ENCODE peak calls at places on chromosomes 16 and 17, in five cellular contexts. One of them, this sample, is unnamed.

GRCh38 chr17:1179635-1180433 is at the start of gene ABR:
- DNase-seq in keratinocyte: no peak
- DNase-seq in T-helper 1 cell: peak; percentile 56
- DNase-seq in stimulated activated CD4-positive, alpha-beta T cell treated with anti-CD3 and anti-CD28 coated beads, Interleukin-1b, Interleukin-23, amount 100 ng/mL, for 1 hour: peak; percentile 36
- DNase-seq in GDM1: no peak
- DNase-seq in this sample: no peak

GRCh38 chr16:21599994-21600773 is 807 bp downstream of the METTL9 start:
- DNase-seq in keratinocyte: no peak
- DNase-seq in T-helper 1 cell: peak; percentile 3
- DNase-seq in stimulated activated CD4-positive, alpha-beta T cell treated with anti-CD3 and anti-CD28 coated beads, Interleukin-1b, Interleukin-23, amount 100 ng/mL, for 1 hour: no peak
- DNase-seq in GDM1: no peak
- DNase-seq in this sample: peak; percentile 49

GRCh38 chr16:71929048-71929447 is 33.7 kb downstream of the IST1 start:
- DNase-seq in keratinocyte: no peak
- DNase-seq in T-helper 1 cell: no peak
- DNase-seq in stimulated activated CD4-positive, alpha-beta T cell treated with anti-CD3 and anti-CD28 coated beads, Interleukin-1b, Interleukin-23, amount 100 ng/mL, for 1 hour: no peak
- DNase-seq in GDM1: no peak
- DNase-seq in this sample: no peak

GRCh38 chr16:8996891-8997290 is 33.2 kb upstream of the USP7 start:
- DNase-seq in keratinocyte: no peak
- DNase-seq in T-helper 1 cell: no peak
- DNase-seq in stimulated activated CD4-positive, alpha-beta T cell treated with anti-CD3 and anti-CD28 coated beads, Interleukin-1b, Interleukin-23, amount 100 ng/mL, for 1 hour: no peak
- DNase-seq in GDM1: no peak
- DNase-seq in this sample: no peak

GRCh38 chr17:60169921-60170817 is 20.4 kb downstream of the CA4 start:
- DNase-seq in keratinocyte: no peak
- DNase-seq in T-helper 1 cell: no peak
- DNase-seq in stimulated activated CD4-positive, alpha-beta T cell treated with anti-CD3 and anti-CD28 coated beads, Interleukin-1b, Interleukin-23, amount 100 ng/mL, for 1 hour: no peak
- DNase-seq in GDM1: no peak
- DNase-seq in this sample: peak; percentile 63

GRCh38 chr16:67668495-67669157 is 2.0 kb downstream of the C16orf86 start:
- DNase-seq in keratinocyte: no peak
- DNase-seq in T-helper 1 cell: no peak
- DNase-seq in stimulated activated CD4-positive, alpha-beta T cell treated with anti-CD3 and anti-CD28 coated beads, Interleukin-1b, Interleukin-23, amount 100 ng/mL, for 1 hour: no peak
- DNase-seq in GDM1: no peak
- DNase-seq in this sample: no peak

GRCh38 chr17:27268394-27269085 is 25.4 kb upstream of the WSB1 start:
- DNase-seq in keratinocyte: no peak
- DNase-seq in T-helper 1 cell: no peak
- DNase-seq in stimulated activated CD4-positive, alpha-beta T cell treated with anti-CD3 and anti-CD28 coated beads, Interleukin-1b, Interleukin-23, amount 100 ng/mL, for 1 hour: no peak
- DNase-seq in GDM1: no peak
- DNase-seq in this sample: no peak

GRCh38 chr16:30900588-30900987 is 4.2 kb downstream of the CTF1 start:
- DNase-seq in keratinocyte: no peak
- DNase-seq in T-helper 1 cell: no peak
- DNase-seq in stimulated activated CD4-positive, alpha-beta T cell treated with anti-CD3 and anti-CD28 coated beads, Interleukin-1b, Interleukin-23, amount 100 ng/mL, for 1 hour: no peak
- DNase-seq in GDM1: no peak
- DNase-seq in this sample: no peak

GRCh38 chr17:3558603-3559269 is 1.1 kb upstream of the TRPV3 start:
- DNase-seq in keratinocyte: peak; percentile 95
- DNase-seq in T-helper 1 cell: peak; percentile 49
- DNase-seq in stimulated activated CD4-positive, alpha-beta T cell treated with anti-CD3 and anti-CD28 coated beads, Interleukin-1b, Interleukin-23, amount 100 ng/mL, for 1 hour: peak; percentile 9
- DNase-seq in GDM1: no peak
- DNase-seq in this sample: no peak

GRCh38 chr17:73393381-73393780 is 81.6 kb upstream of the CDC42EP4 start:
- DNase-seq in keratinocyte: no peak
- DNase-seq in T-helper 1 cell: no peak
- DNase-seq in stimulated activated CD4-positive, alpha-beta T cell treated with anti-CD3 and anti-CD28 coated beads, Interleukin-1b, Interleukin-23, amount 100 ng/mL, for 1 hour: no peak
- DNase-seq in GDM1: no peak
- DNase-seq in this sample: no peak

GRCh38 chr16:2280981-2281542 is 13.1 kb upstream of the RNPS1 start:
- DNase-seq in keratinocyte: no peak
- DNase-seq in T-helper 1 cell: no peak
- DNase-seq in stimulated activated CD4-positive, alpha-beta T cell treated with anti-CD3 and anti-CD28 coated beads, Interleukin-1b, Interleukin-23, amount 100 ng/mL, for 1 hour: no peak
- DNase-seq in GDM1: no peak
- DNase-seq in this sample: no peak

GRCh38 chr17:82892869-82893565 is 53.2 kb upstream of the ZNF750 start:
- DNase-seq in keratinocyte: no peak
- DNase-seq in T-helper 1 cell: peak; percentile 62
- DNase-seq in stimulated activated CD4-positive, alpha-beta T cell treated with anti-CD3 and anti-CD28 coated beads, Interleukin-1b, Interleukin-23, amount 100 ng/mL, for 1 hour: peak; percentile 48
- DNase-seq in GDM1: no peak
- DNase-seq in this sample: no peak

GRCh38 chr17:39737761-39738567 is at the start of gene GRB7:
- DNase-seq in keratinocyte: no peak
- DNase-seq in T-helper 1 cell: no peak
- DNase-seq in stimulated activated CD4-positive, alpha-beta T cell treated with anti-CD3 and anti-CD28 coated beads, Interleukin-1b, Interleukin-23, amount 100 ng/mL, for 1 hour: no peak
- DNase-seq in GDM1: no peak
- DNase-seq in this sample: no peak

GRCh38 chr16:48138543-48138942 is 17.2 kb downstream of the ABCC12 start:
- DNase-seq in keratinocyte: no peak
- DNase-seq in T-helper 1 cell: no peak
- DNase-seq in stimulated activated CD4-positive, alpha-beta T cell treated with anti-CD3 and anti-CD28 coated beads, Interleukin-1b, Interleukin-23, amount 100 ng/mL, for 1 hour: no peak
- DNase-seq in GDM1: no peak
- DNase-seq in this sample: no peak

GRCh38 chr17:44655983-44656700 is at the start of gene MEIOC:
- DNase-seq in keratinocyte: no peak
- DNase-seq in T-helper 1 cell: peak; percentile 5
- DNase-seq in stimulated activated CD4-positive, alpha-beta T cell treated with anti-CD3 and anti-CD28 coated beads, Interleukin-1b, Interleukin-23, amount 100 ng/mL, for 1 hour: no peak
- DNase-seq in GDM1: no peak
- DNase-seq in this sample: peak; percentile 95

GRCh38 chr16:49883111-49883829 is 27.4 kb upstream of the ZNF423 start:
- DNase-seq in keratinocyte: no peak
- DNase-seq in T-helper 1 cell: no peak
- DNase-seq in stimulated activated CD4-positive, alpha-beta T cell treated with anti-CD3 and anti-CD28 coated beads, Interleukin-1b, Interleukin-23, amount 100 ng/mL, for 1 hour: no peak
- DNase-seq in GDM1: no peak
- DNase-seq in this sample: no peak

GRCh38 chr16:80300456-80300855 is 240.3 kb upstream of the DYNLRB2 start:
- DNase-seq in keratinocyte: no peak
- DNase-seq in T-helper 1 cell: no peak
- DNase-seq in stimulated activated CD4-positive, alpha-beta T cell treated with anti-CD3 and anti-CD28 coated beads, Interleukin-1b, Interleukin-23, amount 100 ng/mL, for 1 hour: no peak
- DNase-seq in GDM1: no peak
- DNase-seq in this sample: no peak

GRCh38 chr17:80510132-80510531 is 33.7 kb upstream of the NPTX1 start:
- DNase-seq in keratinocyte: no peak
- DNase-seq in T-helper 1 cell: no peak
- DNase-seq in stimulated activated CD4-positive, alpha-beta T cell treated with anti-CD3 and anti-CD28 coated beads, Interleukin-1b, Interleukin-23, amount 100 ng/mL, for 1 hour: no peak
- DNase-seq in GDM1: no peak
- DNase-seq in this sample: no peak

GRCh38 chr17:19753049-19753444 is 4.9 kb upstream of the ALDH3A1 start:
- DNase-seq in keratinocyte: peak; percentile 92
- DNase-seq in T-helper 1 cell: no peak
- DNase-seq in stimulated activated CD4-positive, alpha-beta T cell treated with anti-CD3 and anti-CD28 coated beads, Interleukin-1b, Interleukin-23, amount 100 ng/mL, for 1 hour: no peak
- DNase-seq in GDM1: peak; percentile 63
- DNase-seq in this sample: no peak

GRCh38 chr17:81976332-81977210 is 858 bp upstream of the ASPSCR1 start:
- DNase-seq in keratinocyte: no peak
- DNase-seq in T-helper 1 cell: no peak
- DNase-seq in stimulated activated CD4-positive, alpha-beta T cell treated with anti-CD3 and anti-CD28 coated beads, Interleukin-1b, Interleukin-23, amount 100 ng/mL, for 1 hour: no peak
- DNase-seq in GDM1: no peak
- DNase-seq in this sample: peak; percentile 35

GRCh38 chr16:50202926-50203624 is 50.0 kb downstream of the TENT4B start:
- DNase-seq in keratinocyte: no peak
- DNase-seq in T-helper 1 cell: no peak
- DNase-seq in stimulated activated CD4-positive, alpha-beta T cell treated with anti-CD3 and anti-CD28 coated beads, Interleukin-1b, Interleukin-23, amount 100 ng/mL, for 1 hour: no peak
- DNase-seq in GDM1: no peak
- DNase-seq in this sample: no peak

GRCh38 chr16:87445486-87445885 is 47.3 kb downstream of the ZCCHC14 start:
- DNase-seq in keratinocyte: no peak
- DNase-seq in T-helper 1 cell: no peak
- DNase-seq in stimulated activated CD4-positive, alpha-beta T cell treated with anti-CD3 and anti-CD28 coated beads, Interleukin-1b, Interleukin-23, amount 100 ng/mL, for 1 hour: no peak
- DNase-seq in GDM1: no peak
- DNase-seq in this sample: no peak

GRCh38 chr17:56973520-56973919 is 4.4 kb upstream of the SCPEP1 start:
- DNase-seq in keratinocyte: no peak
- DNase-seq in T-helper 1 cell: no peak
- DNase-seq in stimulated activated CD4-positive, alpha-beta T cell treated with anti-CD3 and anti-CD28 coated beads, Interleukin-1b, Interleukin-23, amount 100 ng/mL, for 1 hour: no peak
- DNase-seq in GDM1: no peak
- DNase-seq in this sample: no peak

GRCh38 chr17:42679001-42679491 is 2.3 kb upstream of the PLEKHH3 start:
- DNase-seq in keratinocyte: no peak
- DNase-seq in T-helper 1 cell: no peak
- DNase-seq in stimulated activated CD4-positive, alpha-beta T cell treated with anti-CD3 and anti-CD28 coated beads, Interleukin-1b, Interleukin-23, amount 100 ng/mL, for 1 hour: no peak
- DNase-seq in GDM1: no peak
- DNase-seq in this sample: peak; percentile 53

GRCh38 chr17:69857412-69857835 is 217.6 kb upstream of the KCNJ16 start:
- DNase-seq in keratinocyte: no peak
- DNase-seq in T-helper 1 cell: no peak
- DNase-seq in stimulated activated CD4-positive, alpha-beta T cell treated with anti-CD3 and anti-CD28 coated beads, Interleukin-1b, Interleukin-23, amount 100 ng/mL, for 1 hour: no peak
- DNase-seq in GDM1: no peak
- DNase-seq in this sample: no peak

GRCh38 chr17:48547839-48548686 is 3.2 kb upstream of the HOXB2 start:
- DNase-seq in keratinocyte: no peak
- DNase-seq in T-helper 1 cell: peak; percentile 39
- DNase-seq in stimulated activated CD4-positive, alpha-beta T cell treated with anti-CD3 and anti-CD28 coated beads, Interleukin-1b, Interleukin-23, amount 100 ng/mL, for 1 hour: no peak
- DNase-seq in GDM1: no peak
- DNase-seq in this sample: no peak

GRCh38 chr16:62950351-62950750 is 914.1 kb upstream of the CDH8 start:
- DNase-seq in keratinocyte: no peak
- DNase-seq in T-helper 1 cell: no peak
- DNase-seq in stimulated activated CD4-positive, alpha-beta T cell treated with anti-CD3 and anti-CD28 coated beads, Interleukin-1b, Interleukin-23, amount 100 ng/mL, for 1 hour: no peak
- DNase-seq in GDM1: no peak
- DNase-seq in this sample: no peak

GRCh38 chr17:29124135-29124930 is 55.9 kb downstream of the MYO18A start:
- DNase-seq in keratinocyte: no peak
- DNase-seq in T-helper 1 cell: no peak
- DNase-seq in stimulated activated CD4-positive, alpha-beta T cell treated with anti-CD3 and anti-CD28 coated beads, Interleukin-1b, Interleukin-23, amount 100 ng/mL, for 1 hour: no peak
- DNase-seq in GDM1: peak; percentile 46
- DNase-seq in this sample: peak; percentile 77

GRCh38 chr17:45430738-45431530 is 1.7 kb downstream of the ARHGAP27 start:
- DNase-seq in keratinocyte: no peak
- DNase-seq in T-helper 1 cell: no peak
- DNase-seq in stimulated activated CD4-positive, alpha-beta T cell treated with anti-CD3 and anti-CD28 coated beads, Interleukin-1b, Interleukin-23, amount 100 ng/mL, for 1 hour: no peak
- DNase-seq in GDM1: no peak
- DNase-seq in this sample: no peak

GRCh38 chr17:40340880-40341807 is 23.4 kb downstream of the GJD3 start:
- DNase-seq in keratinocyte: no peak
- DNase-seq in T-helper 1 cell: peak; percentile 86
- DNase-seq in stimulated activated CD4-positive, alpha-beta T cell treated with anti-CD3 and anti-CD28 coated beads, Interleukin-1b, Interleukin-23, amount 100 ng/mL, for 1 hour: peak; percentile 69
- DNase-seq in GDM1: no peak
- DNase-seq in this sample: no peak

GRCh38 chr17:38455288-38455915 is 27.1 kb downstream of the ARHGAP23 start:
- DNase-seq in keratinocyte: no peak
- DNase-seq in T-helper 1 cell: no peak
- DNase-seq in stimulated activated CD4-positive, alpha-beta T cell treated with anti-CD3 and anti-CD28 coated beads, Interleukin-1b, Interleukin-23, amount 100 ng/mL, for 1 hour: no peak
- DNase-seq in GDM1: no peak
- DNase-seq in this sample: no peak

GRCh38 chr17:81912441-81913309 is 1.5 kb upstream of the PCYT2 start:
- DNase-seq in keratinocyte: peak; percentile 91
- DNase-seq in T-helper 1 cell: no peak
- DNase-seq in stimulated activated CD4-positive, alpha-beta T cell treated with anti-CD3 and anti-CD28 coated beads, Interleukin-1b, Interleukin-23, amount 100 ng/mL, for 1 hour: no peak
- DNase-seq in GDM1: no peak
- DNase-seq in this sample: no peak

GRCh38 chr16:49519008-49519656 is 145.5 kb downstream of the C16orf78 start:
- DNase-seq in keratinocyte: no peak
- DNase-seq in T-helper 1 cell: no peak
- DNase-seq in stimulated activated CD4-positive, alpha-beta T cell treated with anti-CD3 and anti-CD28 coated beads, Interleukin-1b, Interleukin-23, amount 100 ng/mL, for 1 hour: no peak
- DNase-seq in GDM1: no peak
- DNase-seq in this sample: no peak

GRCh38 chr16:56669005-56669839 is at the start of gene MT1H:
- DNase-seq in keratinocyte: no peak
- DNase-seq in T-helper 1 cell: no peak
- DNase-seq in stimulated activated CD4-positive, alpha-beta T cell treated with anti-CD3 and anti-CD28 coated beads, Interleukin-1b, Interleukin-23, amount 100 ng/mL, for 1 hour: no peak
- DNase-seq in GDM1: no peak
- DNase-seq in this sample: no peak

GRCh38 chr16:54171855-54172537 is 114.6 kb downstream of the IRX3 start:
- DNase-seq in keratinocyte: no peak
- DNase-seq in T-helper 1 cell: no peak
- DNase-seq in stimulated activated CD4-positive, alpha-beta T cell treated with anti-CD3 and anti-CD28 coated beads, Interleukin-1b, Interleukin-23, amount 100 ng/mL, for 1 hour: no peak
- DNase-seq in GDM1: peak; percentile 5
- DNase-seq in this sample: peak; percentile 80

GRCh38 chr17:42845556-42845917 is 1.2 kb downstream of the AOC2 start:
- DNase-seq in keratinocyte: no peak
- DNase-seq in T-helper 1 cell: no peak
- DNase-seq in stimulated activated CD4-positive, alpha-beta T cell treated with anti-CD3 and anti-CD28 coated beads, Interleukin-1b, Interleukin-23, amount 100 ng/mL, for 1 hour: no peak
- DNase-seq in GDM1: no peak
- DNase-seq in this sample: no peak